ENCODE peak calls at places on chromosomes 12 and 14, in six cellular contexts. D is dorsolateral prefrontal cortex; N is GM23338; P is ascending aorta; A is left lung; O is effector memory CD4-positive, alpha-beta T cell. Y is an unnamed sample.

GRCh38 chr12:94649349-94650142 is 811 bp downstream of the TMCC3 start:
- DNase-seq in D (peak), N (peak), P (no peak), A (peak), O (no peak), Y (peak)

GRCh38 chr14:104253223-104253822 is 114.9 kb downstream of the KIF26A start:
- DNase-seq in D (no peak), N (no peak), P (no peak), A (no peak), O (no peak), Y (no peak)

GRCh38 chr12:69055706-69056105 is 122.7 kb upstream of the CPM start:
- DNase-seq in D (no peak), N (no peak), P (no peak), A (no peak), O (no peak), Y (no peak)

GRCh38 chr12:80040075-80040738 is 59.1 kb upstream of the OTOGL start:
- DNase-seq in D (no peak), N (no peak), P (no peak), A (no peak), O (no peak), Y (no peak)

GRCh38 chr14:99273025-99273723 is 1.2 kb upstream of the BCL11B start:
- DNase-seq in D (no peak), N (peak), P (no peak), A (no peak), O (no peak), Y (no peak)

GRCh38 chr12:89848732-89849131 is 140.1 kb upstream of the ATP2B1 start:
- DNase-seq in D (no peak), N (no peak), P (no peak), A (no peak), O (no peak), Y (no peak)

GRCh38 chr12:129531004-129531403 is 372.8 kb downstream of the TMEM132D start:
- DNase-seq in D (no peak), N (peak), P (no peak), A (no peak), O (no peak), Y (no peak)

GRCh38 chr14:70201994-70202393 is 13.2 kb upstream of the SLC8A3 start:
- DNase-seq in D (no peak), N (no peak), P (no peak), A (no peak), O (no peak), Y (no peak)

GRCh38 chr12:27142102-27142721 is 59.8 kb upstream of the C12orf71 start:
- DNase-seq in D (no peak), N (peak), P (no peak), A (peak), O (no peak), Y (peak)

GRCh38 chr12:32698285-32698684 is 19.2 kb downstream of the DNM1L start:
- DNase-seq in D (no peak), N (peak), P (no peak), A (no peak), O (no peak), Y (no peak)

GRCh38 chr14:22047105-22047504 is 373.5 kb upstream of the OR4E1 start:
- DNase-seq in D (no peak), N (peak), P (no peak), A (no peak), O (no peak), Y (no peak)

GRCh38 chr12:39476121-39476520 is 33.2 kb upstream of the KIF21A start:
- DNase-seq in D (no peak), N (no peak), P (no peak), A (no peak), O (no peak), Y (no peak)

GRCh38 chr12:105092336-105092735 is 8.1 kb upstream of the ALDH1L2 start:
- DNase-seq in D (no peak), N (peak), P (no peak), A (no peak), O (no peak), Y (no peak)

GRCh38 chr12:80778005-80778541 is 61.4 kb downstream of the MYF5 start:
- DNase-seq in D (no peak), N (no peak), P (no peak), A (peak), O (no peak), Y (peak)

GRCh38 chr12:122788387-122788786 is 14.0 kb downstream of the CCDC62 start:
- DNase-seq in D (no peak), N (no peak), P (no peak), A (no peak), O (no peak), Y (no peak)

GRCh38 chr12:8033153-8034044 is 883 bp downstream of the FOXJ2 start:
- DNase-seq in D (peak), N (peak), P (no peak), A (peak), O (peak), Y (peak)

GRCh38 chr12:109092484-109093021 is 719 bp downstream of the ALKBH2 start:
- DNase-seq in D (no peak), N (no peak), P (no peak), A (no peak), O (no peak), Y (no peak)

GRCh38 chr14:77903233-77903632 is 103.3 kb downstream of the ADCK1 start:
- DNase-seq in D (no peak), N (no peak), P (no peak), A (no peak), O (no peak), Y (no peak)

GRCh38 chr12:65958456-65958855 is 134.2 kb downstream of the HMGA2 start:
- DNase-seq in D (no peak), N (peak), P (no peak), A (no peak), O (no peak), Y (no peak)

GRCh38 chr14:56903304-56904021 is 93.2 kb upstream of the OTX2 start:
- DNase-seq in D (no peak), N (peak), P (no peak), A (no peak), O (no peak), Y (no peak)

GRCh38 chr12:34126239-34126641 is 103.9 kb downstream of the ALG10 start:
- DNase-seq in D (no peak), N (no peak), P (no peak), A (no peak), O (no peak), Y (no peak)

GRCh38 chr12:106957617-106958016 is 1.9 kb downstream of the TMEM263 start:
- DNase-seq in D (no peak), N (no peak), P (no peak), A (no peak), O (no peak), Y (no peak)

GRCh38 chr14:92600318-92601053 is 86.9 kb downstream of the RIN3 start:
- DNase-seq in D (no peak), N (no peak), P (no peak), A (no peak), O (no peak), Y (no peak)

DNA sequence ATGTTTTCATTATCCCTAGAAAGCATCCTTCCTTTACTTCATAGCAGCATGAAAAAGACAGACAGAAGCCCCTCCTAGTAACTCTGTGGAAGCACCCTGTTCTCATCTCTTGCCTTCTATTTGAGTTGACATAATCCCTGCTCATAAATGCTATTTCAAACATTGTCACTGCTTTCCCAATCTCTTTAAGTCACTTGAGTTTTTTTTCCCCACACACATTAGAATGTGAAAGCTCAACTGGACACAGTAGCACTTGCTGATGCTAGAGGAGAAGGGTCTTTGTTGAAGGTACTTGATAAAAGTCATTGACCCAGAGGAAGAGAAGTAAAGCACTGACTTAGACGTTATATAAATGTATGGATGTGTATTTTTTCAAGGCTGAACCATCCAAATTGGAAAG is 3.0 kb downstream of the E2F7 start:
- DNase-seq in D (no peak), N (no peak), P (no peak), A (no peak), O (no peak), Y (no peak)
- H3K27ac ChIP-seq in D (no peak), N (no peak), P (no peak), A (no peak), O (no peak), Y (no peak)

DNA sequence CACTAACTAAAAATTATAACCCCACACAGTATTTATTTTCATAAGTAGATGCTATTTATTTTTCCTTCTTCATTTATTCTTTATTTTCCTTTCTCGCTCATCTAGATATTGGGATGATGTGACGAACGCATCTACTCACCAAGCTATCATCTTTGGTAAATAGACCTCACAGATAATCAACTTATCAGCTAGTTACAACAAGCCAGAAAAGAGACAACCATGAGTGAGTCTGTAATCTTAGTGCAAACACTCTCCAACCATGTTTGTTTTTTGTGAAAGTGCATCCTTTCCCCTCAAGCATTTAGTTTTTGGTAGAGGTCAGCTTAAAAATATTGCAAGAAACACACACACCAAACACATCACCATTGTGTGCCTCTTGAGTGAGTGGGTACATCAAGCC is 84.9 kb downstream of the SLC25A21 start:
- DNase-seq in D (no peak), N (no peak), P (no peak), A (no peak), O (no peak), Y (no peak)
- H3K27ac ChIP-seq in D (no peak), N (no peak), P (no peak), A (no peak), O (no peak), Y (no peak)

GRCh38 chr14:91361236-91361811 is 56.3 kb downstream of the CCDC88C start:
- DNase-seq in D (no peak), N (no peak), P (no peak), A (peak), O (no peak), Y (no peak)
- H3K27ac ChIP-seq in D (no peak), N (no peak), P (no peak), A (peak), O (no peak), Y (peak)

DNA sequence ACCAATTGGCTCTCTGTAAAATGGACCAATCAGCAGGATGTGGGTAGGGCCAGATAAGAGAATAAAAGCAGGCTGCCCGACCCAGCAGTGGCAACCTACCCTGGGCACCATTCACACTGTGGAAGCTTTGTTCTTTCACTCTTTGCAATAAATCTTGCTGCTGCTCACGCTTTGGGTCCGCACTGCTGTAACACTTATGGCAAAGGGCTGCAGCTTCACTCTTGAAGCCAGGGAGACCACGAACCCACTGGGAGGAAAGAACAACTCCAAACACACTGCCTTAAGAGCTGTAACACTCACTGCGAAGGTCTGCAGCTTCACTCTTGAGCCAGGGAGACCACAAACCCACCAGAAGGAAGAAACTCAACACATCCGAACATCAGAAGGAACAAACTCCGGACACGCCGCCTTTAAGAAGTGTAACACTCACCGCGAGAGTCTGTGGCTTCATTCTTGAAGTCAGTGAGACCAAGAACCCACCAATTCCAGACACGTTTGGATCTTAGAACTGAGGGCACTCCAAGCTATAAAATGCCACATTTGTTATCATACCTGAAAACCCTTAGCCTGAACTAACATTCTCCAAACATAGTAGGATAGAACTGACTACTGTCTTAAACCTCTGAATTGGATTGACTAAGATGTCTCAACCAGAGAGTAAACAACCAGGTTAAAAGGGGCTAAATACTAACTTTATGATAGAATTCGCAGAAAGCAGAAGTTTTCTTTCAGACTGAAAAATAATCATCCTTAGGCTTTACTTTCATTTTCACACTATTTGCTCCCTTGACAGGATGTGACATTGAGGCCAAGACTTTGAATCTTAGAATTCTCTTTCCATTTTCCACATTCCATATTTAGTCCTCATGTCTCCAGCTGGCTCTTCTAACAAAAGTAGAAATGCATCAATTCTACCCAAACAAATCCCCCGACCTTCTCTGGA is 33.6 kb downstream of the CDKL1 start:
- DNase-seq in D (no peak), N (no peak), P (no peak), A (no peak), O (no peak), Y (no peak)
- H3K27ac ChIP-seq in D (no peak), N (no peak), P (peak), A (peak), O (peak), Y (no peak)

GRCh38 chr14:64828096-64828495 is 51.6 kb downstream of the SPTB start:
- DNase-seq in D (no peak), N (no peak), P (no peak), A (no peak), O (no peak), Y (no peak)

GRCh38 chr14:64825006-64825405 is 54.7 kb downstream of the SPTB start:
- DNase-seq in D (no peak), N (no peak), P (no peak), A (no peak), O (no peak), Y (no peak)

GRCh38 chr14:64826845-64827244 is 52.9 kb downstream of the SPTB start:
- DNase-seq in D (no peak), N (no peak), P (no peak), A (no peak), O (no peak), Y (no peak)

GRCh38 chr14:64825498-64825897 is 54.2 kb downstream of the SPTB start:
- DNase-seq in D (no peak), N (no peak), P (no peak), A (no peak), O (no peak), Y (no peak)

GRCh38 chr14:64826333-64826732 is 53.4 kb downstream of the SPTB start:
- DNase-seq in D (no peak), N (no peak), P (no peak), A (no peak), O (no peak), Y (no peak)
- H3K27ac ChIP-seq in D (no peak), N (no peak), P (no peak), A (no peak), O (no peak), Y (no peak)

GRCh38 chr12:47803196-47803875 is 16.4 kb downstream of the HDAC7 start:
- DNase-seq in D (no peak), N (no peak), P (no peak), A (no peak), O (no peak), Y (no peak)

GRCh38 chr12:47807338-47807737 is 12.4 kb downstream of the HDAC7 start:
- DNase-seq in D (no peak), N (no peak), P (no peak), A (no peak), O (no peak), Y (no peak)

GRCh38 chr12:47808049-47808448 is 11.7 kb downstream of the HDAC7 start:
- DNase-seq in D (no peak), N (peak), P (no peak), A (peak), O (peak), Y (no peak)

GRCh38 chr12:47804177-47804576 is 15.5 kb downstream of the HDAC7 start:
- DNase-seq in D (no peak), N (no peak), P (no peak), A (no peak), O (no peak), Y (no peak)

DNA sequence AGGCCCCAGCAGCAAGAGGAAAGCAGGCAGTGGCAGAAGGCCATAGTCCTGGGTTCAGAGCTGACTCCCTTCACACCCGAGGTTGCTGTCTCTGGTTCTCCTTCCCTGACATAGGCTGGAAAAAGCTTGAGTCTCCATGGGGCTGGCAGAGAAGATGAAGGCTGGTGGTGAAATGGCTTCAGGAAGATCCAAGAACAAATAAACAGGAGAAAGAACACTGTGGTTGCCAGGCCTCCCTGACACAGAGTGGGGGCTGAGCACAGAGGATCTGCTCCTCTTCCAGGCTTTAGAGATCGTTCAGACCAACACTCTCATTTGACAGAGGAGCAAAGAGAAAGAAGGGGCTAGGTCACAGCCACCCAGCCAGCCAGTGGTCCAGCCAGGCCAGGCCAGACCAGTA is 14.3 kb downstream of the HDAC7 start:
- DNase-seq in D (no peak), N (no peak), P (no peak), A (no peak), O (no peak), Y (no peak)
- H3K27ac ChIP-seq in D (peak), N (peak), P (peak), A (peak), O (peak), Y (no peak)

GRCh38 chr12:19002192-19002591 is 127.3 kb upstream of the PLEKHA5 start:
- DNase-seq in D (no peak), N (no peak), P (no peak), A (no peak), O (no peak), Y (no peak)

GRCh38 chr12:19003110-19003509 is 126.4 kb upstream of the PLEKHA5 start:
- DNase-seq in D (no peak), N (no peak), P (no peak), A (no peak), O (no peak), Y (no peak)

GRCh38 chr12:19006626-19007025 is 122.9 kb upstream of the PLEKHA5 start:
- DNase-seq in D (no peak), N (no peak), P (no peak), A (no peak), O (no peak), Y (no peak)

GRCh38 chr12:19005257-19005801 is 124.2 kb upstream of the PLEKHA5 start:
- DNase-seq in D (no peak), N (peak), P (no peak), A (no peak), O (no peak), Y (no peak)

GRCh38 chr12:19003987-19004619 is 125.4 kb upstream of the PLEKHA5 start:
- DNase-seq in D (no peak), N (peak), P (no peak), A (no peak), O (no peak), Y (no peak)
- H3K27ac ChIP-seq in D (no peak), N (peak), P (no peak), A (no peak), O (no peak), Y (no peak)

DNA sequence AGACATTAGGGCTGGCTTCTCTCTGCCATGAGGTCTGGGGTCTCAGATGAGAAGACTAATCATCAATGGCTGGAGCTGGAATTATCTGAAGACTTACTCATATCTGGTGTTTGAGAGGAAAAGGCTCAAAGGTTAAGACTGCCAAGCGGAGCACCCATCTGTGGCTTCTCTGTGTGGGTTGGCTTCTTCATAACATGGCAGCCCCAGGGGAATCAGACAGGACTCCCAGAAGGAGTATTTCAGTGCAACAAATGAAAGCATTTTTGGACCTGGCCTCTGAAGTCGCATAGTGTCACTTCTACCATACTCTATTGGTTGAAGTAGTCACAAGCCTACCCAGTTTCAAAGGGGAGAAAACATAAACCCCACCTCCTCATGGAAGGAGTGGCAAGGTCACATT is 171.8 kb upstream of the KRR1 start:
- DNase-seq in D (no peak), N (no peak), P (no peak), A (no peak), O (no peak), Y (no peak)
- H3K27ac ChIP-seq in D (no peak), N (no peak), P (no peak), A (no peak), O (no peak), Y (no peak)

DNA sequence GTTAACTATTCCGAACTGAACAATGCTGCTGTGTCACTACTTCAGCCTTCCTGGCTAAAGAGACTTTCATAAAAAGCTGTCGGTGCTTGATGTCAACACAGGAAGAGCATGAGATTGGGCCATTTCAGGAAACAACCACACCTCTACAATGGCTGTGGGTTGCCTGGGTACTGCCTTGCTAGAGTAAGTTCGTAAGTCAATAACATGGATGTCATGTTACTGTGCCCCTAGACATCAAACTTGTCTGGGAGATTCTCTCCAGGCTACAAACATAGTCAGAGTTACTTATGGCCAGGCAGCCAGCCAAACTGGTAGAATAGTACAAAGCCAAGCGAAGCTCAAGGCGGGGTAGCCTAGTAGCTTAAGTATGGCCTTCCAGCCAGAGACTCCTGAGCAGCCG is 23.1 kb downstream of the MAX start:
- DNase-seq in D (no peak), N (no peak), P (no peak), A (no peak), O (no peak), Y (no peak)
- H3K27ac ChIP-seq in D (peak), N (no peak), P (no peak), A (peak), O (no peak), Y (no peak)

Y was measured in caudate nucleus.